ENCODE peak calls at places on chromosomes 1 and 21, in ten cellular contexts. U is IMR-90, Q is fibroblast of lung, D is osteoblast, K is Karpas-422, Y is mammary epithelial cell, C is OCI-LY7, Z is H9, E is PC-3, R is PC-9. P is an unnamed sample.

GRCh38 chr21:41653944-41654625 is 112.8 kb downstream of the RIPK4 start:
- DNase-seq in U (peak), Q (peak), D (peak), K (no peak), Y (peak), C (no peak), Z (no peak), E (peak), R (no peak), P (peak)

GRCh38 chr1:52967666-52968065 is 40.6 kb downstream of the SCP2 start:
- DNase-seq in U (no peak), Q (no peak), D (peak), K (no peak), Y (no peak), C (no peak), Z (no peak), E (peak), R (no peak), P (no peak)

GRCh38 chr21:19468981-19469715 is 1065.6 kb upstream of the TMPRSS15 start:
- DNase-seq in U (no peak), Q (no peak), D (no peak), K (no peak), Y (no peak), C (no peak), Z (no peak), E (no peak), R (no peak), P (no peak)

GRCh38 chr1:6347641-6348487 is 45.7 kb downstream of the ACOT7 start:
- DNase-seq in U (peak), Q (peak), D (peak), K (peak), Y (no peak), C (peak), Z (peak), E (peak), R (peak), P (peak)

GRCh38 chr1:20836230-20836629 is 49.1 kb upstream of the HP1BP3 start:
- DNase-seq in U (no peak), Q (no peak), D (no peak), K (no peak), Y (no peak), C (no peak), Z (no peak), E (no peak), R (no peak), P (no peak)

GRCh38 chr1:58732087-58732486 is 32.2 kb upstream of the MYSM1 start:
- DNase-seq in U (peak), Q (peak), D (peak), K (no peak), Y (no peak), C (no peak), Z (no peak), E (peak), R (no peak), P (peak)

GRCh38 chr1:236142358-236143103 is at the start of gene GPR137B:
- DNase-seq in U (peak), Q (peak), D (peak), K (peak), Y (peak), C (peak), Z (peak), E (peak), R (no peak), P (peak)

GRCh38 chr1:181726608-181727007 is 243.3 kb downstream of the CACNA1E start:
- DNase-seq in U (no peak), Q (no peak), D (no peak), K (no peak), Y (no peak), C (no peak), Z (no peak), E (no peak), R (no peak), P (no peak)

GRCh38 chr1:42334240-42335049 is 590 bp downstream of the FOXJ3 start:
- DNase-seq in U (peak), Q (peak), D (peak), K (peak), Y (peak), C (peak), Z (peak), E (peak), R (peak), P (peak)

GRCh38 chr1:177281901-177282300 is 111.1 kb downstream of the BRINP2 start:
- DNase-seq in U (no peak), Q (no peak), D (no peak), K (no peak), Y (no peak), C (no peak), Z (no peak), E (no peak), R (no peak), P (no peak)

GRCh38 chr1:62337785-62338631 is 18.8 kb upstream of the KANK4 start:
- DNase-seq in U (no peak), Q (peak), D (no peak), K (no peak), Y (no peak), C (no peak), Z (peak), E (no peak), R (no peak), P (peak)

GRCh38 chr1:220564216-220564615 is 36.3 kb downstream of the MARK1 start:
- DNase-seq in U (no peak), Q (no peak), D (no peak), K (no peak), Y (no peak), C (no peak), Z (no peak), E (no peak), R (no peak), P (no peak)

GRCh38 chr21:14972678-14973077 is 92.1 kb downstream of the NRIP1 start:
- DNase-seq in U (no peak), Q (no peak), D (no peak), K (no peak), Y (no peak), C (no peak), Z (no peak), E (no peak), R (no peak), P (no peak)

GRCh38 chr1:93459126-93459525 is 11.2 kb downstream of the FNBP1L start:
- DNase-seq in U (no peak), Q (no peak), D (no peak), K (no peak), Y (no peak), C (no peak), Z (no peak), E (no peak), R (no peak), P (no peak)

GRCh38 chr1:182588460-182589396 is at the start of gene RNASEL:
- DNase-seq in U (peak), Q (peak), D (peak), K (peak), Y (peak), C (peak), Z (peak), E (peak), R (peak), P (peak)

GRCh38 chr1:230415405-230416119 is 10.6 kb downstream of the PGBD5 start:
- DNase-seq in U (no peak), Q (no peak), D (no peak), K (no peak), Y (no peak), C (no peak), Z (no peak), E (no peak), R (no peak), P (no peak)

GRCh38 chr1:79517425-79518219 is 511.1 kb upstream of the ADGRL4 start:
- DNase-seq in U (no peak), Q (no peak), D (peak), K (no peak), Y (no peak), C (peak), Z (no peak), E (peak), R (no peak), P (no peak)

GRCh38 chr1:168408531-168409242 is 128.0 kb downstream of the TBX19 start:
- DNase-seq in U (peak), Q (peak), D (no peak), K (no peak), Y (peak), C (no peak), Z (no peak), E (peak), R (peak), P (peak)

DNA sequence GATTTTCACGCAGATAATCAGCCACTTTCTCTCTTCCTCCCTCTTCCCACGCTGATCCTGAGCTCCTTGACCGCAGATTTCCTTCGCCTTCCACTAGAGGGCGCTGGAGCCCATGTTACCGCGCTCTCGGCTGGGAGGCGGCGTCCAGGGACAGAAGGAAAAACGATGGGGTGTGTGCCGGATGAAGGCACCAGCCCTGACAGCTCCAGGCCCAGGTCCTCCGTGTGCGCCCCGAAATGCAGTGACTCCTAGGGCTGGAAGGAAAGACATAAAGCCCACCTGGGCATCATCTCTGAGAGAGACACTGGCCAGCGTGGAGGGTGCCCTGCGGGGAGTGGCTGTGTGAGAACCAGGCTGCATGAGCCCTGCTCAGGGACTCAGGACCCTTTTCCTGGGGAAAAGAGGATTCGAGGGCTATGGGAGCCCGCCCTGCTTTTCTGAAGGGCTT is 44.9 kb upstream of the CYP2J2 start:
- DNase-seq in U (peak), Q (peak), D (peak), K (peak), Y (peak), C (peak), Z (peak), E (peak), R (peak), P (peak)
- H2AFZ ChIP-seq in U (peak), Q (peak), D (peak), K (no peak), Y (peak), C (no peak), Z (peak), E (peak), R (peak), P (peak)

GRCh38 chr1:155931332-155932038 is 2.7 kb downstream of the KHDC4 start:
- DNase-seq in U (no peak), Q (peak), D (peak), K (no peak), Y (peak), C (no peak), Z (no peak), E (peak), R (peak), P (peak)

GRCh38 chr1:155932487-155932886 is 1.7 kb downstream of the KHDC4 start:
- DNase-seq in U (no peak), Q (no peak), D (peak), K (no peak), Y (no peak), C (no peak), Z (no peak), E (peak), R (no peak), P (peak)

GRCh38 chr1:155933591-155934096 is 569 bp downstream of the KHDC4 start:
- DNase-seq in U (no peak), Q (no peak), D (peak), K (no peak), Y (no peak), C (peak), Z (no peak), E (no peak), R (no peak), P (peak)

GRCh38 chr1:155934097-155934932 is at the start of gene KHDC4:
- DNase-seq in U (peak), Q (peak), D (peak), K (peak), Y (peak), C (peak), Z (peak), E (peak), R (peak), P (peak)

GRCh38 chr1:155932085-155932484 is 2.1 kb downstream of the KHDC4 start:
- DNase-seq in U (no peak), Q (no peak), D (peak), K (no peak), Y (peak), C (no peak), Z (no peak), E (peak), R (peak), P (peak)
- H2AFZ ChIP-seq in U (no peak), Q (no peak), D (no peak), K (no peak), Y (no peak), C (no peak), Z (no peak), E (no peak), R (no peak), P (no peak)

GRCh38 chr1:246295340-246295739 is 211.7 kb downstream of the SMYD3 start:
- DNase-seq in U (no peak), Q (no peak), D (no peak), K (no peak), Y (no peak), C (no peak), Z (no peak), E (no peak), R (no peak), P (no peak)

GRCh38 chr1:246294263-246294662 is 212.8 kb downstream of the SMYD3 start:
- DNase-seq in U (no peak), Q (no peak), D (no peak), K (no peak), Y (no peak), C (no peak), Z (no peak), E (no peak), R (no peak), P (no peak)

GRCh38 chr1:246293366-246294121 is 213.5 kb downstream of the SMYD3 start:
- DNase-seq in U (no peak), Q (no peak), D (no peak), K (no peak), Y (no peak), C (no peak), Z (no peak), E (no peak), R (no peak), P (no peak)

GRCh38 chr1:246297314-246298273 is 209.5 kb downstream of the SMYD3 start:
- DNase-seq in U (peak), Q (peak), D (no peak), K (no peak), Y (peak), C (no peak), Z (no peak), E (peak), R (no peak), P (peak)

DNA sequence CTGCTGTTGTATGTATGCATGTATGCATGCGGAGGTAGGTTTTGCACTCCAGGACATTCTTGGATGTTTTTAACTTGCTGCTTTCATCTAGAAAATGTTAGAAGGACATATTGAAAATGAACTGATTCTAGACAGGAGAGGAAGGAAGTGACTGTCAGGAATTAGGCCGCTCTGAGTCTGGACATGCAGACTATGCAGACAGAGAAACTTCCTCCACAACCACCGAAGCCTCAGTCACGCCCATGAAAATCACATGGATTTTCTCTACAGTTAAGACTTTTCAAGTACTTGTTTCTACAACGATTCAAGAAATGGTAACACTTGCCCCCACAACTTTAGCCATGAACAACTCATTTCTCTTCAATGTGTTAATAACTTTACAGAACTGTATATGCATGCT is 211.1 kb downstream of the SMYD3 start:
- DNase-seq in U (no peak), Q (no peak), D (no peak), K (no peak), Y (peak), C (no peak), Z (no peak), E (no peak), R (no peak), P (no peak)
- H2AFZ ChIP-seq in U (no peak), Q (no peak), D (no peak), K (no peak), Y (peak), C (no peak), Z (no peak), E (no peak), R (no peak), P (no peak)

DNA sequence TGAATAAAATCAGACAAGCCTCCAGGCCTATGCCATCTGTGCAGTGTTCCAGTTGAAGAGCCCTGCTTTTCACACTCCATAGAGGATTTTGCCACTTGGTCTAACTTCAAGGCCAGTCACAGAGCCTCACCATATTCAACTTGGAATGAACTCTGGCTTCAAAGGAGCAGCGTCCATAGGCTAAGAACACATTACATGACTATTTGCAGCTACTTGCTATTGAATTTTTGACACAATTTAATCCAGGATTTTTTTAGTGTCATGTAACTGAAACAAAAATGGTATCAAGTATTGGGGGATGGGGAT is 2.7 kb upstream of the GBP4 start:
- DNase-seq in U (no peak), Q (no peak), D (no peak), K (no peak), Y (no peak), C (no peak), Z (no peak), E (no peak), R (no peak), P (no peak)
- H2AFZ ChIP-seq in U (no peak), Q (no peak), D (no peak), K (no peak), Y (no peak), C (no peak), Z (no peak), E (no peak), R (no peak), P (no peak)

GRCh38 chr1:31989964-31990363 is 23.7 kb upstream of the KHDRBS1 start:
- DNase-seq in U (no peak), Q (no peak), D (no peak), K (no peak), Y (no peak), C (no peak), Z (no peak), E (no peak), R (no peak), P (no peak)
- H2AFZ ChIP-seq in U (no peak), Q (no peak), D (no peak), K (no peak), Y (no peak), C (no peak), Z (no peak), E (no peak), R (no peak), P (no peak)

GRCh38 chr1:40039245-40039756 is 1.2 kb upstream of the CAP1 start:
- DNase-seq in U (peak), Q (no peak), D (no peak), K (peak), Y (no peak), C (peak), Z (no peak), E (peak), R (no peak), P (no peak)

GRCh38 chr1:40041466-40041838 is 923 bp downstream of the CAP1 start:
- DNase-seq in U (no peak), Q (no peak), D (no peak), K (no peak), Y (no peak), C (peak), Z (no peak), E (no peak), R (no peak), P (peak)

GRCh38 chr1:40042337-40042736 is 1.8 kb downstream of the CAP1 start:
- DNase-seq in U (peak), Q (peak), D (no peak), K (no peak), Y (peak), C (no peak), Z (no peak), E (peak), R (no peak), P (peak)

GRCh38 chr1:40039757-40040510 is 595 bp upstream of the CAP1 start:
- DNase-seq in U (peak), Q (peak), D (peak), K (peak), Y (peak), C (peak), Z (peak), E (peak), R (peak), P (peak)

GRCh38 chr1:40040511-40041465 is at the start of gene CAP1:
- DNase-seq in U (peak), Q (peak), D (peak), K (peak), Y (peak), C (peak), Z (peak), E (peak), R (peak), P (peak)
- H2AFZ ChIP-seq in U (peak), Q (peak), D (peak), K (peak), Y (peak), C (peak), Z (no peak), E (peak), R (peak), P (peak)

GRCh38 chr1:77687519-77687906 is 5.1 kb upstream of the ZZZ3 start:
- DNase-seq in U (no peak), Q (peak), D (no peak), K (no peak), Y (no peak), C (peak), Z (peak), E (no peak), R (no peak), P (peak)

GRCh38 chr1:77683836-77684148 is 1.3 kb upstream of the ZZZ3 start:
- DNase-seq in U (no peak), Q (no peak), D (no peak), K (no peak), Y (no peak), C (no peak), Z (no peak), E (no peak), R (no peak), P (no peak)

GRCh38 chr1:77683142-77683835 is 831 bp upstream of the ZZZ3 start:
- DNase-seq in U (peak), Q (peak), D (peak), K (peak), Y (peak), C (peak), Z (peak), E (peak), R (peak), P (peak)

GRCh38 chr1:77688939-77689338 is 6.5 kb upstream of the ZZZ3 start:
- DNase-seq in U (no peak), Q (no peak), D (no peak), K (no peak), Y (no peak), C (no peak), Z (no peak), E (no peak), R (no peak), P (no peak)

DNA sequence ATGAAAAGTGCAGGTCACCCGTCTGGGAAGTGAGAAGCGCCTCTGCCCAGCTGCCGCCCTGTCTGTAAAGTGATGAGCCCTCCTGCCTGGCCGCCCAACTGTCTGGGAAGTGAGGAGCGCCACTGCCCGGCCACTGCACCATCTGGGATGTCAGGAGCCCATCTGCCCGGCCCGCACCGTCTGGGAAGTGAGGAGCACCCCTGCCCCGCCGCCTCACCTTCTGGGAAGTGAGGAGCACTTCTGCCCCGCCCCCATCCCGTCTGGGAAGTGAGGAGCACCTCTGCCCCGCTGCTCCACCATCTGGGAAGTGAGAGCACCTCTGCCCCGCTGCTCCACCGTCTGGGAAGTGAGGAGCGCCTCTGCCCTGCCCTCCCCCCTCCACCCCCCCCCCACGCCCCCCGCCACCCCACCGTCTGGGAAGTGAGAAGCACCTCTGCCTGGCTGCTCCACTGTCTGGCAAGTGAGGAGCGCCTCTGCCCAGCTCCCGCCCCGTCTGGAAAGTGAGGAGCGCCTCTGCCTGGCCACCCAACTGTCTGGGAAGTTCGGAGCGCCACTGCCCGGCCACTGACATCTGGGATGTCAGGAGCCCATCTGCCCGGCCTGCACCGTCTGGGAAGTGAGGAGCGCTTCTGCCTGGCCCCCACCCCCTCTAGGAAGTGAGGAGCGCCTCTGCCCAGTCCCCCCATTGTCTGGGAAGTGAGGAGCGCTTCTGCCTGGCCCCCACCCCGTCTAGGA is 4.5 kb upstream of the ZZZ3 start:
- DNase-seq in U (no peak), Q (no peak), D (no peak), K (no peak), Y (no peak), C (no peak), Z (peak), E (no peak), R (no peak), P (no peak)
- H2AFZ ChIP-seq in U (no peak), Q (no peak), D (no peak), K (no peak), Y (no peak), C (no peak), Z (no peak), E (no peak), R (no peak), P (peak)

GRCh38 chr1:64269558-64269884 is 66.1 kb downstream of the UBE2U start:
- DNase-seq in U (no peak), Q (no peak), D (peak), K (no peak), Y (no peak), C (no peak), Z (no peak), E (no peak), R (no peak), P (no peak)
- H2AFZ ChIP-seq in U (no peak), Q (no peak), D (peak), K (no peak), Y (peak), C (no peak), Z (no peak), E (no peak), R (no peak), P (no peak)

GRCh38 chr1:44830900-44831304 is 12.2 kb downstream of the PTCH2 start:
- DNase-seq in U (no peak), Q (no peak), D (no peak), K (peak), Y (no peak), C (no peak), Z (no peak), E (no peak), R (no peak), P (no peak)
- H2AFZ ChIP-seq in U (no peak), Q (no peak), D (no peak), K (no peak), Y (no peak), C (no peak), Z (no peak), E (no peak), R (no peak), P (no peak)

P was measured in GM23248.